ENCODE peak calls at places on chromosomes 16 and 17, in nine cellular contexts. P is neuronal stem cell, V is mammary epithelial cell, C is neural progenitor cell, Z is SJSA1, E is A549, N is cardiac muscle cell, A is breast epithelium, F is MM.1S. Q is an unnamed sample.

GRCh38 chr16:4767872-4768548 is 1.0 kb upstream of the ZNF500 start:
- DNase-seq in C (no peak), N (no peak), F (peak; percentile 16), P (no peak), A (no peak), Z (no peak), E (peak; percentile 50), V (peak; percentile 65), Q (no peak)

GRCh38 chr17:54544239-54544638 is 356.4 kb upstream of the TOM1L1 start:
- DNase-seq in V (no peak), P (no peak), E (no peak), F (no peak), C (peak; percentile 63), N (peak; percentile 30), A (no peak), Z (no peak), Q (no peak)

GRCh38 chr16:59993101-59993500 is 1259.0 kb upstream of the GOT2 start:
- DNase-seq in V (no peak), C (no peak), F (no peak), Z (no peak), P (no peak), N (no peak), E (peak; percentile 51), A (no peak), Q (no peak)

GRCh38 chr17:74444406-74444805 is 12.5 kb downstream of the GPRC5C start:
- DNase-seq in F (no peak), Z (no peak), N (no peak), V (no peak), C (no peak), P (no peak), A (no peak), E (no peak), Q (no peak)

GRCh38 chr17:19554393-19554792 is 20.7 kb downstream of the SLC47A1 start:
- DNase-seq in F (no peak), E (no peak), N (peak; percentile 11), C (no peak), Z (no peak), A (no peak), P (no peak), V (no peak), Q (no peak)

GRCh38 chr17:63772801-63773271 is 561 bp downstream of the CCDC47 start:
- DNase-seq in A (no peak), E (peak; percentile 34), F (peak; percentile 26), P (no peak), Z (no peak), V (peak; percentile 44), N (peak; percentile 30), C (peak; percentile 22), Q (no peak)

GRCh38 chr17:4506180-4506814 is 7.6 kb downstream of the SPNS2 start:
- DNase-seq in E (no peak), N (no peak), A (no peak), C (no peak), Z (no peak), V (no peak), P (no peak), F (no peak), Q (no peak)

GRCh38 chr17:57114085-57114673 is 29.1 kb downstream of the AKAP1 start:
- DNase-seq in P (peak; percentile 51), V (no peak), C (peak; percentile 63), E (peak; percentile 57), F (peak; percentile 39), N (peak; percentile 57), Z (peak; percentile 44), A (no peak), Q (peak; percentile 24)

GRCh38 chr17:21025446-21025845 is 17.4 kb downstream of the USP22 start:
- DNase-seq in C (no peak), P (no peak), E (no peak), Z (peak; percentile 23), F (no peak), A (no peak), N (no peak), V (no peak), Q (no peak)
- H3K4me1 ChIP-seq in C (peaks cover 3% of the 10 kb centered on the region), P (no peaks in the 10 kb centered on the region), E (peaks cover 20% of the 10 kb centered on the region), Z (peaks cover 55% of the 10 kb centered on the region), F (no peaks in the 10 kb centered on the region), A (no peaks in the 10 kb centered on the region), N (peaks cover 5% of the 10 kb centered on the region), V (peaks cover 20% of the 10 kb centered on the region), Q (peaks cover 9% of the 10 kb centered on the region)

GRCh38 chr17:8673621-8674020 is 43.1 kb upstream of the MYH10 start:
- DNase-seq in A (no peak), N (no peak), Z (no peak), V (no peak), E (no peak), F (no peak), C (no peak), P (no peak), Q (no peak)

GRCh38 chr17:8675306-8675705 is 44.8 kb upstream of the MYH10 start:
- DNase-seq in V (no peak), P (no peak), N (no peak), Z (no peak), C (no peak), E (no peak), F (no peak), A (no peak), Q (no peak)

GRCh38 chr17:8672326-8672725 is 41.8 kb upstream of the MYH10 start:
- DNase-seq in A (no peak), N (no peak), Z (no peak), P (no peak), C (no peak), V (no peak), F (no peak), E (no peak), Q (no peak)

GRCh38 chr17:8670486-8670885 is 40.0 kb upstream of the MYH10 start:
- DNase-seq in E (no peak), F (no peak), P (no peak), V (no peak), Z (no peak), N (no peak), C (no peak), A (no peak), Q (no peak)

GRCh38 chr17:8674344-8675305 is 44.1 kb upstream of the MYH10 start:
- DNase-seq in C (no peak), F (no peak), N (no peak), V (no peak), P (no peak), E (no peak), Z (no peak), A (no peak), Q (no peak)
- H3K27ac ChIP-seq in C (no peak overlapping the region), F (no peak overlapping the region), N (no peak overlapping the region), V (no peak overlapping the region), P (no peak overlapping the region), E (no peak overlapping the region), Z (no peak overlapping the region), A (no peak overlapping the region), Q (no peak overlapping the region)

GRCh38 chr17:47789611-47790520 is 31.7 kb downstream of the OSBPL7 start:
- DNase-seq in P (peak; percentile 44), E (peak; percentile 79), C (peak; percentile 87), A (peak; percentile 59), V (peak; percentile 50), Z (peak; percentile 37), F (peak; percentile 37), N (peak; percentile 75), Q (peak; percentile 28)
- H3K4me3 ChIP-seq in P (peak overlapping the region; percentile 76), E (peak overlapping the region; percentile 48), C (peak overlapping the region; percentile 59), A (peak overlapping the region; percentile 46), V (peak overlapping the region; percentile 32), Z (peak overlapping the region; percentile 6), F (peak overlapping the region; percentile 29), N (peak overlapping the region; percentile 17), Q (peak overlapping the region; percentile 42)

DNA sequence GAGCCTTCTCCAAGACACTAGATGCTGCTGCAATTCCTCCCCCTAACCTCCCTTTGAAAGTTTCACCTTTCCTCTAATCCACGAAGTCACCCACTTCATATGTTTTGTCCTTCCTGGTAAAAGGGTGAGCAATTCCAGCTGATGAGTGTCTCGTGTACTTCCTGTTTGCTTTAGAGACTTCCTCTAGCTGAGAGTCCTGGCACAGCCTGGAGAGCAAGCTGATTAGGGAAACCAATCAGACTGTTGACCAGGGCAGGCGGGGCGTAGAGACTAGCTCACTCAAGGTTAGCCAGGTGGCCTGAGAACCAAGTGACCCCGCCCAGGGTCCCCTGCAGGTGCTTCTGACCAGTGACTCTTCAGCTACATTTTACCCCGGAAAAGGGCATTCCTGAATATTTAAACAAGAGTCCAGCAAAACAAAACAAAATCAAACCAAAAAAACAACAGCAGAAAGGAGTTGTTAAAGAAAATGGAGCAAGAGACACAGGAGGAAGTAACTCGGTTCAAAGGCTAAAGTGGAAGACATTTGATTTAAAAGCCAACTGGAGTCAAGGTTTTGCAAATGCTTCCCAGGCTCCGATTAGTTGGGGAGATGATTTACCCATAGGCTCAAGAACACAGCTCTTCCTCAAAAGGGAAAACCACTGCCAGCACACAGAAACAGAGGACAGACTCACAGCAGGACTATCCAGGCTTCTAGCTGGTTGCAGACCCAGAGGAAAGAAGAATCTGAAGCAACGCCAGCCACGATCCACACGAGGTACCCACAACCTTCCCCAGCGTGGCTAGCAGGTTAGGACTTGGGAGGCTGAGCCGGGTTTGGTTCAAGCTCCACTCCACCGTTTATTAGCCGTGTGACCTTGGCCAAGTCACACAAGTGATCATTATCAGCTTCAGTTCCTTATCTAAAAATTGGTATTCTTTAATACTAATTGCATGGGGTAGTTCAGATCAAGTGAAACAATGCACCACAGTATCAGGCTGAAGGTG is 13.4 kb downstream of the HSPB9 start:
- DNase-seq in N (peak; percentile 41), P (no peak), V (peak; percentile 37), A (no peak), C (no peak), Z (no peak), F (no peak), E (peak; percentile 77), Q (no peak)
- H3K4me1 ChIP-seq in N (peaks cover 9% of the 10 kb centered on the region), P (no peaks in the 10 kb centered on the region), V (peaks cover 20% of the 10 kb centered on the region), A (peaks cover 16% of the 10 kb centered on the region), C (no peaks in the 10 kb centered on the region), Z (peaks cover 24% of the 10 kb centered on the region), F (peaks cover 27% of the 10 kb centered on the region), E (peaks cover 37% of the 10 kb centered on the region), Q (peaks cover 22% of the 10 kb centered on the region)

GRCh38 chr17:7060165-7060890 is 16.4 kb upstream of the SLC16A11 start:
- DNase-seq in Z (peak; percentile 64), E (peak; percentile 96), V (peak; percentile 99), A (no peak), N (no peak), P (no peak), F (peak; percentile 5), C (no peak), Q (no peak)
- H3K27ac ChIP-seq in Z (no peak overlapping the region), E (peak overlapping the region; percentile 91), V (peak overlapping the region; percentile 55), A (no peak overlapping the region), N (no peak overlapping the region), P (no peak overlapping the region), F (no peak overlapping the region), C (no peak overlapping the region), Q (no peak overlapping the region)

DNA sequence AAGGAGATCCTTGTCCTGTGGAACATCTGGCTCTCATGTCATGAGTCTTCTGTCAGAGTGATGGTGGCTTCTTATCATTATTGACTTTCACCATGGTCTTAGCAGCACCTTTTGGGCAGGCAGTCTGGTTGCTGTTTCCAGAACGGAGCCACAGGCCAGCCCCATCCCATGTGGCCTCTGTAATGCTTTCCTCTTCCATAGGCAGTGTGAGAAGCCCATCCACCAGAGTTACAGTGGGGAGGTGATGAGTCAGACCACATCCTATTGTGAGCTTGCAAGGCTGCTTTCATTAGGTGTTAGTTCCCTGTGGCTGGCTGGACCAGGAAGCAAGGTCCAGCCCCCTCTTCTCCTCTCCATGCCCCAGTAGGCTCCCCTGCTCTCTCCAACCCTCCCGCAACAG is 30.8 kb upstream of the SPACA3 start:
- DNase-seq in N (no peak), Z (no peak), E (no peak), F (no peak), P (no peak), C (no peak), A (no peak), V (peak; percentile 39), Q (no peak)
- H3K4me3 ChIP-seq in N (no peak overlapping the region), Z (no peak overlapping the region), E (no peak overlapping the region), F (no peak overlapping the region), P (peak overlapping the region; percentile 29), C (no peak overlapping the region), A (no peak overlapping the region), V (no peak overlapping the region), Q (no peak overlapping the region)